ENCODE peak calls at places on chromosomes 13 and 19, in eight cellular contexts. One of them, this sample, is unnamed.

GRCh38 chr19:42421591-42422031 is 5.6 kb downstream of the LIPE start:
- DNase-seq in NCI-H2227 treated with DMSO at 0.1 percent for 48 hours: no peak
- DNase-seq in mucosa of descending colon: no peak
- DNase-seq in COR-L47: no peak
- DNase-seq in D341Med: no peak
- DNase-seq in amniotic epithelial cell: peak; percentile 42
- DNase-seq in GF-D8: no peak
- DNase-seq in effector memory CD8-positive, alpha-beta T cell: no peak
- DNase-seq in this sample: no peak

GRCh38 chr19:58563034-58563573 is 4.7 kb upstream of the UBE2M start:
- DNase-seq in NCI-H2227 treated with DMSO at 0.1 percent for 48 hours: no peak
- DNase-seq in mucosa of descending colon: peak; percentile 70
- DNase-seq in COR-L47: no peak
- DNase-seq in D341Med: no peak
- DNase-seq in amniotic epithelial cell: no peak
- DNase-seq in GF-D8: no peak
- DNase-seq in effector memory CD8-positive, alpha-beta T cell: no peak
- DNase-seq in this sample: peak; percentile 78

GRCh38 chr19:13054605-13055212 is 47.9 kb downstream of the LYL1 start:
- DNase-seq in NCI-H2227 treated with DMSO at 0.1 percent for 48 hours: no peak
- DNase-seq in mucosa of descending colon: no peak
- DNase-seq in COR-L47: no peak
- DNase-seq in D341Med: no peak
- DNase-seq in amniotic epithelial cell: no peak
- DNase-seq in GF-D8: no peak
- DNase-seq in effector memory CD8-positive, alpha-beta T cell: no peak
- DNase-seq in this sample: no peak

GRCh38 chr19:584240-585001 is 5.3 kb upstream of the HCN2 start:
- DNase-seq in NCI-H2227 treated with DMSO at 0.1 percent for 48 hours: no peak
- DNase-seq in mucosa of descending colon: no peak
- DNase-seq in COR-L47: peak; percentile 33
- DNase-seq in D341Med: peak; percentile 90
- DNase-seq in amniotic epithelial cell: peak; percentile 37
- DNase-seq in GF-D8: no peak
- DNase-seq in effector memory CD8-positive, alpha-beta T cell: peak; percentile 62
- DNase-seq in this sample: peak; percentile 95

GRCh38 chr19:18481505-18482222 is 40.2 kb downstream of the ELL start:
- DNase-seq in NCI-H2227 treated with DMSO at 0.1 percent for 48 hours: no peak
- DNase-seq in mucosa of descending colon: no peak
- DNase-seq in COR-L47: no peak
- DNase-seq in D341Med: no peak
- DNase-seq in amniotic epithelial cell: no peak
- DNase-seq in GF-D8: no peak
- DNase-seq in effector memory CD8-positive, alpha-beta T cell: no peak
- DNase-seq in this sample: no peak

GRCh38 chr19:41426116-41426841 is 895 bp downstream of the B3GNT8 start:
- DNase-seq in NCI-H2227 treated with DMSO at 0.1 percent for 48 hours: no peak
- DNase-seq in mucosa of descending colon: peak; percentile 63
- DNase-seq in COR-L47: no peak
- DNase-seq in D341Med: no peak
- DNase-seq in amniotic epithelial cell: no peak
- DNase-seq in GF-D8: no peak
- DNase-seq in effector memory CD8-positive, alpha-beta T cell: no peak
- DNase-seq in this sample: no peak

GRCh38 chr13:85093808-85094207 is 705.4 kb downstream of the SLITRK6 start:
- DNase-seq in NCI-H2227 treated with DMSO at 0.1 percent for 48 hours: no peak
- DNase-seq in mucosa of descending colon: no peak
- DNase-seq in COR-L47: no peak
- DNase-seq in D341Med: no peak
- DNase-seq in amniotic epithelial cell: no peak
- DNase-seq in GF-D8: no peak
- DNase-seq in effector memory CD8-positive, alpha-beta T cell: no peak
- DNase-seq in this sample: no peak

GRCh38 chr13:75749407-75749806 is 113.3 kb downstream of the LMO7 start:
- DNase-seq in NCI-H2227 treated with DMSO at 0.1 percent for 48 hours: no peak
- DNase-seq in mucosa of descending colon: no peak
- DNase-seq in COR-L47: no peak
- DNase-seq in D341Med: peak; percentile 65
- DNase-seq in amniotic epithelial cell: no peak
- DNase-seq in GF-D8: no peak
- DNase-seq in effector memory CD8-positive, alpha-beta T cell: no peak
- DNase-seq in this sample: no peak

GRCh38 chr13:110263906-110264305 is 43.1 kb downstream of the COL4A1 start:
- DNase-seq in NCI-H2227 treated with DMSO at 0.1 percent for 48 hours: no peak
- DNase-seq in mucosa of descending colon: no peak
- DNase-seq in COR-L47: no peak
- DNase-seq in D341Med: no peak
- DNase-seq in amniotic epithelial cell: no peak
- DNase-seq in GF-D8: no peak
- DNase-seq in effector memory CD8-positive, alpha-beta T cell: no peak
- DNase-seq in this sample: no peak

GRCh38 chr13:24984134-24984533 is 111.8 kb upstream of the PABPC3 start:
- DNase-seq in NCI-H2227 treated with DMSO at 0.1 percent for 48 hours: no peak
- DNase-seq in mucosa of descending colon: no peak
- DNase-seq in COR-L47: no peak
- DNase-seq in D341Med: no peak
- DNase-seq in amniotic epithelial cell: no peak
- DNase-seq in GF-D8: no peak
- DNase-seq in effector memory CD8-positive, alpha-beta T cell: no peak
- DNase-seq in this sample: no peak

GRCh38 chr19:5250127-5250659 is 90.4 kb downstream of the PTPRS start:
- DNase-seq in NCI-H2227 treated with DMSO at 0.1 percent for 48 hours: no peak
- DNase-seq in mucosa of descending colon: no peak
- DNase-seq in COR-L47: no peak
- DNase-seq in D341Med: no peak
- DNase-seq in amniotic epithelial cell: no peak
- DNase-seq in GF-D8: no peak
- DNase-seq in effector memory CD8-positive, alpha-beta T cell: no peak
- DNase-seq in this sample: no peak

GRCh38 chr19:34480971-34481821 is at the start of gene WTIP:
- DNase-seq in NCI-H2227 treated with DMSO at 0.1 percent for 48 hours: peak; percentile 83
- DNase-seq in mucosa of descending colon: no peak
- DNase-seq in COR-L47: no peak
- DNase-seq in D341Med: peak; percentile 80
- DNase-seq in amniotic epithelial cell: peak; percentile 89
- DNase-seq in GF-D8: no peak
- DNase-seq in effector memory CD8-positive, alpha-beta T cell: no peak
- DNase-seq in this sample: peak; percentile 78

GRCh38 chr19:38830039-38830733 is 1.4 kb downstream of the ECH1 start:
- DNase-seq in NCI-H2227 treated with DMSO at 0.1 percent for 48 hours: no peak
- DNase-seq in mucosa of descending colon: no peak
- DNase-seq in COR-L47: no peak
- DNase-seq in D341Med: no peak
- DNase-seq in amniotic epithelial cell: peak; percentile 71
- DNase-seq in GF-D8: no peak
- DNase-seq in effector memory CD8-positive, alpha-beta T cell: no peak
- DNase-seq in this sample: no peak

GRCh38 chr19:45402469-45403070 is 2.3 kb downstream of the PPP1R13L start:
- DNase-seq in NCI-H2227 treated with DMSO at 0.1 percent for 48 hours: no peak
- DNase-seq in mucosa of descending colon: peak; percentile 77
- DNase-seq in COR-L47: no peak
- DNase-seq in D341Med: peak; percentile 92
- DNase-seq in amniotic epithelial cell: no peak
- DNase-seq in GF-D8: no peak
- DNase-seq in effector memory CD8-positive, alpha-beta T cell: no peak
- DNase-seq in this sample: peak; percentile 62

GRCh38 chr13:42065414-42065813 is 17.0 kb downstream of the DGKH start:
- DNase-seq in NCI-H2227 treated with DMSO at 0.1 percent for 48 hours: no peak
- DNase-seq in mucosa of descending colon: no peak
- DNase-seq in COR-L47: no peak
- DNase-seq in D341Med: no peak
- DNase-seq in amniotic epithelial cell: no peak
- DNase-seq in GF-D8: no peak
- DNase-seq in effector memory CD8-positive, alpha-beta T cell: no peak
- DNase-seq in this sample: no peak

GRCh38 chr13:98944336-98944735 is 33.5 kb downstream of the DOCK9 start:
- DNase-seq in NCI-H2227 treated with DMSO at 0.1 percent for 48 hours: no peak
- DNase-seq in mucosa of descending colon: no peak
- DNase-seq in COR-L47: no peak
- DNase-seq in D341Med: no peak
- DNase-seq in amniotic epithelial cell: no peak
- DNase-seq in GF-D8: no peak
- DNase-seq in effector memory CD8-positive, alpha-beta T cell: no peak
- DNase-seq in this sample: no peak

GRCh38 chr13:36192166-36192565 is 22.2 kb downstream of the SOHLH2 start:
- DNase-seq in NCI-H2227 treated with DMSO at 0.1 percent for 48 hours: no peak
- DNase-seq in mucosa of descending colon: no peak
- DNase-seq in COR-L47: peak; percentile 23
- DNase-seq in D341Med: no peak
- DNase-seq in amniotic epithelial cell: no peak
- DNase-seq in GF-D8: peak; percentile 36
- DNase-seq in effector memory CD8-positive, alpha-beta T cell: no peak
- DNase-seq in this sample: no peak

GRCh38 chr19:15471639-15472101 is 7.3 kb upstream of the RASAL3 start:
- DNase-seq in NCI-H2227 treated with DMSO at 0.1 percent for 48 hours: no peak
- DNase-seq in mucosa of descending colon: no peak
- DNase-seq in COR-L47: no peak
- DNase-seq in D341Med: no peak
- DNase-seq in amniotic epithelial cell: no peak
- DNase-seq in GF-D8: no peak
- DNase-seq in effector memory CD8-positive, alpha-beta T cell: no peak
- DNase-seq in this sample: peak; percentile 12

GRCh38 chr13:25783480-25784081 is 268.2 kb downstream of the SHISA2 start:
- DNase-seq in NCI-H2227 treated with DMSO at 0.1 percent for 48 hours: no peak
- DNase-seq in mucosa of descending colon: no peak
- DNase-seq in COR-L47: no peak
- DNase-seq in D341Med: no peak
- DNase-seq in amniotic epithelial cell: no peak
- DNase-seq in GF-D8: no peak
- DNase-seq in effector memory CD8-positive, alpha-beta T cell: no peak
- DNase-seq in this sample: no peak

GRCh38 chr13:51920267-51920666 is 58.5 kb downstream of the CCDC70 start:
- DNase-seq in NCI-H2227 treated with DMSO at 0.1 percent for 48 hours: no peak
- DNase-seq in mucosa of descending colon: no peak
- DNase-seq in COR-L47: no peak
- DNase-seq in D341Med: no peak
- DNase-seq in amniotic epithelial cell: no peak
- DNase-seq in GF-D8: no peak
- DNase-seq in effector memory CD8-positive, alpha-beta T cell: no peak
- DNase-seq in this sample: no peak

GRCh38 chr19:48442116-48443035 is 3.4 kb upstream of the GRWD1 start:
- DNase-seq in NCI-H2227 treated with DMSO at 0.1 percent for 48 hours: no peak
- DNase-seq in mucosa of descending colon: no peak
- DNase-seq in COR-L47: no peak
- DNase-seq in D341Med: peak; percentile 38
- DNase-seq in amniotic epithelial cell: no peak
- DNase-seq in GF-D8: no peak
- DNase-seq in effector memory CD8-positive, alpha-beta T cell: no peak
- DNase-seq in this sample: no peak

GRCh38 chr13:46289260-46289955 is 77.7 kb downstream of the LRRC63 start:
- DNase-seq in NCI-H2227 treated with DMSO at 0.1 percent for 48 hours: no peak
- DNase-seq in mucosa of descending colon: no peak
- DNase-seq in COR-L47: no peak
- DNase-seq in D341Med: no peak
- DNase-seq in amniotic epithelial cell: no peak
- DNase-seq in GF-D8: no peak
- DNase-seq in effector memory CD8-positive, alpha-beta T cell: no peak
- DNase-seq in this sample: no peak

This sample was measured in SK-N-SH.